ENCODE peak calls at places on chromosomes 7 and 10, in seven cellular contexts. One of them, this sample, is unnamed.

GRCh38 chr7:143419880-143420279 is 11.2 kb upstream of the EPHA1 start:
- DNase-seq in posterior cingulate gyrus: no peak
- DNase-seq in adrenal gland: no peak
- DNase-seq in hepatic stellate cell: no peak
- DNase-seq in Panc1: no peak
- DNase-seq in iris pigment epithelial cell: no peak
- DNase-seq in T-helper 17 cell: no peak
- DNase-seq in this sample: no peak

GRCh38 chr7:17062433-17063383 is 180.9 kb upstream of the AGR3 start:
- DNase-seq in Panc1: no peak
- DNase-seq in posterior cingulate gyrus: no peak
- DNase-seq in adrenal gland: no peak
- DNase-seq in hepatic stellate cell: no peak
- DNase-seq in T-helper 17 cell: no peak
- DNase-seq in iris pigment epithelial cell: peak; percentile 28
- DNase-seq in this sample: no peak

GRCh38 chr7:132402751-132403245 is 173.5 kb downstream of the PLXNA4 start:
- DNase-seq in T-helper 17 cell: no peak
- DNase-seq in Panc1: no peak
- DNase-seq in iris pigment epithelial cell: no peak
- DNase-seq in posterior cingulate gyrus: no peak
- DNase-seq in adrenal gland: no peak
- DNase-seq in hepatic stellate cell: no peak
- DNase-seq in this sample: no peak

GRCh38 chr10:64586930-64587503 is 1065.8 kb downstream of the REEP3 start:
- DNase-seq in adrenal gland: no peak
- DNase-seq in hepatic stellate cell: no peak
- DNase-seq in T-helper 17 cell: no peak
- DNase-seq in Panc1: no peak
- DNase-seq in iris pigment epithelial cell: no peak
- DNase-seq in posterior cingulate gyrus: no peak
- DNase-seq in this sample: no peak

GRCh38 chr10:58641095-58641531 is 128.4 kb downstream of the BICC1 start:
- DNase-seq in iris pigment epithelial cell: peak; percentile 92
- DNase-seq in adrenal gland: no peak
- DNase-seq in posterior cingulate gyrus: no peak
- DNase-seq in Panc1: no peak
- DNase-seq in hepatic stellate cell: peak; percentile 35
- DNase-seq in T-helper 17 cell: no peak
- DNase-seq in this sample: peak; percentile 41

GRCh38 chr7:128940494-128941322 is 3.0 kb downstream of the IRF5 start:
- DNase-seq in hepatic stellate cell: no peak
- DNase-seq in adrenal gland: no peak
- DNase-seq in Panc1: no peak
- DNase-seq in T-helper 17 cell: no peak
- DNase-seq in posterior cingulate gyrus: peak; percentile 34
- DNase-seq in iris pigment epithelial cell: no peak
- DNase-seq in this sample: no peak

GRCh38 chr10:33066558-33067236 is 108.7 kb upstream of the ITGB1 start:
- DNase-seq in posterior cingulate gyrus: no peak
- DNase-seq in T-helper 17 cell: no peak
- DNase-seq in hepatic stellate cell: no peak
- DNase-seq in Panc1: no peak
- DNase-seq in iris pigment epithelial cell: peak; percentile 79
- DNase-seq in adrenal gland: peak; percentile 60
- DNase-seq in this sample: peak; percentile 66

GRCh38 chr10:79007037-79007842 is 61.5 kb upstream of the ZMIZ1 start:
- DNase-seq in hepatic stellate cell: no peak
- DNase-seq in T-helper 17 cell: no peak
- DNase-seq in posterior cingulate gyrus: no peak
- DNase-seq in iris pigment epithelial cell: no peak
- DNase-seq in Panc1: no peak
- DNase-seq in adrenal gland: no peak
- DNase-seq in this sample: no peak

This sample was measured in HTR-8/SVneo.